ENCODE peak calls at places on chromosomes 12 and 14, in four cellular contexts. S, C, U and O are unnamed samples.

GRCh38 chr12:128969480-128970055 is 116.3 kb downstream of the GLT1D1 start:
- DNase-seq in U (peak), C (peak), S (peak), O (no peak)

GRCh38 chr12:47736877-47737676 is 11.8 kb upstream of the ENDOU start:
- DNase-seq in U (no peak), S (peak), C (no peak), O (no peak)

GRCh38 chr12:14854586-14855163 is 11.3 kb upstream of the ART4 start:
- DNase-seq in C (no peak), U (no peak), S (no peak), O (no peak)

GRCh38 chr14:61080591-61081010 is 99.6 kb downstream of the SLC38A6 start:
- DNase-seq in C (no peak), S (no peak), U (peak), O (no peak)

GRCh38 chr12:93673084-93673483 is 4.1 kb upstream of the CRADD start:
- DNase-seq in C (no peak), U (no peak), S (no peak), O (no peak)

GRCh38 chr14:40003773-40004172 is 571.5 kb upstream of the FBXO33 start:
- DNase-seq in U (no peak), S (no peak), C (no peak), O (no peak)

GRCh38 chr14:104747876-104748275 is 5.1 kb upstream of the SIVA1 start:
- DNase-seq in S (no peak), C (no peak), U (no peak), O (no peak)

GRCh38 chr14:100783630-100784321 is 42.1 kb upstream of the MEG3 start:
- DNase-seq in U (no peak), S (no peak), C (no peak), O (no peak)

GRCh38 chr14:22112004-22112403 is 438.4 kb upstream of the OR4E1 start:
- DNase-seq in C (peak), S (peak), U (no peak), O (peak)

GRCh38 chr14:64758711-64759554 is 54.7 kb downstream of the PLEKHG3 start:
- DNase-seq in U (no peak), S (no peak), C (no peak), O (peak)

GRCh38 chr12:94208433-94208921 is 60.1 kb downstream of the PLXNC1 start:
- DNase-seq in S (no peak), U (no peak), C (no peak), O (no peak)

DNA sequence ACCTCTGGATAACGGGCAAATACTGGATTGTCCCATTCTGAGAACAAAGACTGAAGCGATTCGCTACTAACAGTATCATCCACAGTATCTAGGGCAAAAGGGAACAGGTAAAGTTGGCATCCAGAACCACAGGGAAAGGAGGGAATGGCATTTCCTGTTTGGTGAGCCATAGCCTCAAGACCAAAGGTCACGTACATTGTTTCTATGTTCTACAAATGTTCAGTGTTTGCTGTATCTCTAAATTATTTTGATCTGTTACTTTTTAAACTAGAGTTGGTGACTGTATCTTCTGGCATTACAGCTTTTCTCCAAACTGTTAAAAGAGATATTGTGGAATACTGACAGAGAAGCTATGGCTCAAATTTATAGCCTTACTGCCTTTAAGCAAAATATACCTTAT is 9.7 kb downstream of the MLH3 start:
- DNase-seq in C (no peak), U (no peak), S (no peak), O (peak)
- TF ChIP-seq USF2 in C (no peak), U (no peak), S (no peak), O (no peak)

GRCh38 chr12:80188566-80188965 is 89.2 kb downstream of the OTOGL start:
- DNase-seq in U (no peak), S (no peak), C (no peak), O (no peak)

GRCh38 chr12:80186727-80187217 is 87.4 kb downstream of the OTOGL start:
- DNase-seq in U (peak), S (peak), C (no peak), O (peak)

GRCh38 chr12:80178846-80179245 is 79.5 kb downstream of the OTOGL start:
- DNase-seq in C (no peak), U (peak), S (no peak), O (no peak)

GRCh38 chr12:80187660-80188090 is 88.3 kb downstream of the OTOGL start:
- DNase-seq in S (no peak), U (peak), C (no peak), O (no peak)

GRCh38 chr12:80183939-80184338 is 84.6 kb downstream of the OTOGL start:
- DNase-seq in C (no peak), U (no peak), S (no peak), O (no peak)
- TF ChIP-seq ZNF274 in C (no peak), U (no peak), S (no peak), O (no peak)

GRCh38 chr14:72723741-72724530 is 170.0 kb downstream of the DPF3 start:
- DNase-seq in S (no peak), C (no peak), U (no peak), O (no peak)
- TF ChIP-seq USF2 in S (no peak), C (no peak), U (no peak), O (no peak)

DNA sequence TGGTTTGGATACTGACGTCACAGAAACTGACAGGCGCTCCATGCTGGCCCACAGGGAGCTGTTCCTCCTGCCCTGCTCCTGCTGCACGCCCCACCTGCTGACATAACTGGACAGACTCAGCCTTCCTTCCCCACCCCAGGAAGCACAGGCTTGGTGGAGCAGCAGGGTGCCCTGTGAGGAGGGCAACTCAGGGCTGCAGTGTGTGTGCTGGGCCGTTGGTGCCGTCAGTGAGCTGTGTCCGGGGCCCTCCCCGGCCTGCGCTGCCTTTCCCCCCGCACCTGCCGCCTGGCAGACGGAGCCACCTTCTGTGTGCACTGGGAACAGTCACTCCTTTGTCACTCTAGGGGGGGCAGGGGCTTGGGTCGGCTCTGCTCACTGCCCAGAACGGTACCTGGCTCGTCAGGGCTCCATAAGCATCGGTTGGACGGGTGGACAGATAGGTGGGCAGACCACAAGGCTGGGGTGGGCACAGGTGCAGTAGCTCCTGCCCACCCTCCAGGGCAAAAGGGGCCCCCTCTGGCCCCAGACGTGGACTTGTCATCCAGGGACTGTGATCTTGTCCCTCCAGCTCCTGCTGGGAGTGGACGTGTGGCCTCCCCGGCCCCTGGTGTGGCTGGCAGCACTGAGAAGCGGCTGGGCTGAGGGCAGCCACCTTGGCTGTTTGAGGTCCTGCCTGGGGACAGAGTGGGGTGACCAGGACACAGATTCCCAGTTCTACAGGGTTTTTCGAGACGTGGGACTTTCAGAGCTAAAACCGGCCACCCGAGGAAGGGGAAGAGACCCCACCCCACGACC is 32.8 kb downstream of the FBRSL1 start:
- DNase-seq in U (no peak), S (no peak), C (no peak), O (no peak)
- TF ChIP-seq ZNF274 in U (no peak), S (no peak), C (no peak), O (no peak)

GRCh38 chr12:71958056-71958455 is 19.4 kb downstream of the TPH2 start:
- DNase-seq in U (no peak), S (no peak), C (no peak), O (peak)

GRCh38 chr12:71955946-71956345 is 17.3 kb downstream of the TPH2 start:
- DNase-seq in C (no peak), U (no peak), S (no peak), O (no peak)

GRCh38 chr12:71958457-71958856 is 19.8 kb downstream of the TPH2 start:
- DNase-seq in C (no peak), U (no peak), S (no peak), O (no peak)

GRCh38 chr12:71954861-71955260 is 16.2 kb downstream of the TPH2 start:
- DNase-seq in U (no peak), C (no peak), S (no peak), O (no peak)

GRCh38 chr12:71958993-71959588 is 20.4 kb downstream of the TPH2 start:
- DNase-seq in C (no peak), S (no peak), U (no peak), O (no peak)
- TF ChIP-seq USF2 in C (no peak), S (no peak), U (no peak), O (no peak)